ENCODE peak calls at places on chromosomes 11 and 22, in six cellular contexts. One of them, this sample, is unnamed.

GRCh38 chr11:121071456-121072236 is 29.4 kb upstream of the TECTA start:
- DNase-seq in non-pigmented ciliary epithelial cell: no peak
- DNase-seq in GM04504: no peak
- DNase-seq in fibroblast of pulmonary artery: no peak
- DNase-seq in activated CD4-positive, alpha-beta T cell treated with anti-CD3 and anti-CD28 coated beads, Interleukin-2, amount 50 U/mL, for 48 hours: no peak
- DNase-seq in T-helper 22 cell: no peak
- DNase-seq in this sample: no peak

GRCh38 chr11:33554219-33554618 is 146.4 kb downstream of the C11orf91 start:
- DNase-seq in GM04504: no peak
- DNase-seq in fibroblast of pulmonary artery: no peak
- DNase-seq in activated CD4-positive, alpha-beta T cell treated with anti-CD3 and anti-CD28 coated beads, Interleukin-2, amount 50 U/mL, for 48 hours: no peak
- DNase-seq in non-pigmented ciliary epithelial cell: no peak
- DNase-seq in T-helper 22 cell: no peak
- DNase-seq in this sample: no peak

GRCh38 chr11:126310992-126311310 is 7.1 kb downstream of the DCPS start:
- DNase-seq in GM04504: no peak
- DNase-seq in fibroblast of pulmonary artery: no peak
- DNase-seq in activated CD4-positive, alpha-beta T cell treated with anti-CD3 and anti-CD28 coated beads, Interleukin-2, amount 50 U/mL, for 48 hours: no peak
- DNase-seq in T-helper 22 cell: no peak
- DNase-seq in non-pigmented ciliary epithelial cell: no peak
- DNase-seq in this sample: no peak

GRCh38 chr22:26134654-26135330 is 34.5 kb upstream of the SEZ6L start:
- DNase-seq in fibroblast of pulmonary artery: no peak
- DNase-seq in T-helper 22 cell: no peak
- DNase-seq in activated CD4-positive, alpha-beta T cell treated with anti-CD3 and anti-CD28 coated beads, Interleukin-2, amount 50 U/mL, for 48 hours: peak; percentile 6
- DNase-seq in non-pigmented ciliary epithelial cell: no peak
- DNase-seq in GM04504: no peak
- DNase-seq in this sample: no peak

GRCh38 chr11:119030029-119030328 is 698 bp downstream of the SLC37A4 start:
- DNase-seq in fibroblast of pulmonary artery: no peak
- DNase-seq in non-pigmented ciliary epithelial cell: no peak
- DNase-seq in activated CD4-positive, alpha-beta T cell treated with anti-CD3 and anti-CD28 coated beads, Interleukin-2, amount 50 U/mL, for 48 hours: no peak
- DNase-seq in T-helper 22 cell: no peak
- DNase-seq in GM04504: no peak
- DNase-seq in this sample: no peak

GRCh38 chr22:48783821-48784266 is 1043.8 kb downstream of the BRD1 start:
- DNase-seq in GM04504: no peak
- DNase-seq in non-pigmented ciliary epithelial cell: no peak
- DNase-seq in activated CD4-positive, alpha-beta T cell treated with anti-CD3 and anti-CD28 coated beads, Interleukin-2, amount 50 U/mL, for 48 hours: no peak
- DNase-seq in fibroblast of pulmonary artery: no peak
- DNase-seq in T-helper 22 cell: no peak
- DNase-seq in this sample: no peak

GRCh38 chr22:21087119-21087518 is 41.4 kb downstream of the LRRC74B start:
- DNase-seq in T-helper 22 cell: no peak
- DNase-seq in fibroblast of pulmonary artery: no peak
- DNase-seq in GM04504: no peak
- DNase-seq in activated CD4-positive, alpha-beta T cell treated with anti-CD3 and anti-CD28 coated beads, Interleukin-2, amount 50 U/mL, for 48 hours: no peak
- DNase-seq in non-pigmented ciliary epithelial cell: no peak
- DNase-seq in this sample: no peak

GRCh38 chr11:8092587-8093424 is 11.8 kb downstream of the TUB start:
- DNase-seq in T-helper 22 cell: no peak
- DNase-seq in GM04504: no peak
- DNase-seq in activated CD4-positive, alpha-beta T cell treated with anti-CD3 and anti-CD28 coated beads, Interleukin-2, amount 50 U/mL, for 48 hours: peak; percentile 75
- DNase-seq in non-pigmented ciliary epithelial cell: peak; percentile 38
- DNase-seq in fibroblast of pulmonary artery: peak; percentile 72
- DNase-seq in this sample: no peak

GRCh38 chr11:84922836-84923235 is 704.3 kb downstream of the DLG2 start:
- DNase-seq in fibroblast of pulmonary artery: no peak
- DNase-seq in non-pigmented ciliary epithelial cell: no peak
- DNase-seq in GM04504: no peak
- DNase-seq in T-helper 22 cell: no peak
- DNase-seq in activated CD4-positive, alpha-beta T cell treated with anti-CD3 and anti-CD28 coated beads, Interleukin-2, amount 50 U/mL, for 48 hours: no peak
- DNase-seq in this sample: no peak

GRCh38 chr11:83044958-83045712 is 26.6 kb downstream of the RAB30 start:
- DNase-seq in GM04504: peak; percentile 54
- DNase-seq in T-helper 22 cell: peak; percentile 1
- DNase-seq in activated CD4-positive, alpha-beta T cell treated with anti-CD3 and anti-CD28 coated beads, Interleukin-2, amount 50 U/mL, for 48 hours: no peak
- DNase-seq in non-pigmented ciliary epithelial cell: peak; percentile 65
- DNase-seq in fibroblast of pulmonary artery: peak; percentile 69
- DNase-seq in this sample: no peak

GRCh38 chr22:35509960-35510359 is 30.7 kb upstream of the RASD2 start:
- DNase-seq in T-helper 22 cell: no peak
- DNase-seq in non-pigmented ciliary epithelial cell: no peak
- DNase-seq in fibroblast of pulmonary artery: no peak
- DNase-seq in activated CD4-positive, alpha-beta T cell treated with anti-CD3 and anti-CD28 coated beads, Interleukin-2, amount 50 U/mL, for 48 hours: no peak
- DNase-seq in GM04504: no peak
- DNase-seq in this sample: no peak

GRCh38 chr11:120563698-120564572 is 52.4 kb downstream of the GRIK4 start:
- DNase-seq in activated CD4-positive, alpha-beta T cell treated with anti-CD3 and anti-CD28 coated beads, Interleukin-2, amount 50 U/mL, for 48 hours: no peak
- DNase-seq in non-pigmented ciliary epithelial cell: no peak
- DNase-seq in fibroblast of pulmonary artery: no peak
- DNase-seq in GM04504: no peak
- DNase-seq in T-helper 22 cell: no peak
- DNase-seq in this sample: no peak

GRCh38 chr11:19294444-19294843 is 53.7 kb upstream of the E2F8 start:
- DNase-seq in fibroblast of pulmonary artery: no peak
- DNase-seq in GM04504: no peak
- DNase-seq in T-helper 22 cell: no peak
- DNase-seq in activated CD4-positive, alpha-beta T cell treated with anti-CD3 and anti-CD28 coated beads, Interleukin-2, amount 50 U/mL, for 48 hours: no peak
- DNase-seq in non-pigmented ciliary epithelial cell: no peak
- DNase-seq in this sample: no peak

GRCh38 chr11:6567371-6567745 is 36.1 kb downstream of the RRP8 start:
- DNase-seq in GM04504: no peak
- DNase-seq in activated CD4-positive, alpha-beta T cell treated with anti-CD3 and anti-CD28 coated beads, Interleukin-2, amount 50 U/mL, for 48 hours: no peak
- DNase-seq in fibroblast of pulmonary artery: no peak
- DNase-seq in non-pigmented ciliary epithelial cell: no peak
- DNase-seq in T-helper 22 cell: no peak
- DNase-seq in this sample: no peak

GRCh38 chr11:6443269-6444003 is 2.6 kb upstream of the HPX start:
- DNase-seq in non-pigmented ciliary epithelial cell: no peak
- DNase-seq in fibroblast of pulmonary artery: peak; percentile 69
- DNase-seq in T-helper 22 cell: peak; percentile 14
- DNase-seq in activated CD4-positive, alpha-beta T cell treated with anti-CD3 and anti-CD28 coated beads, Interleukin-2, amount 50 U/mL, for 48 hours: peak; percentile 68
- DNase-seq in GM04504: peak; percentile 15
- DNase-seq in this sample: peak; percentile 33

GRCh38 chr11:59938718-59939117 is 486 bp downstream of the OOSP1 start:
- DNase-seq in fibroblast of pulmonary artery: no peak
- DNase-seq in non-pigmented ciliary epithelial cell: no peak
- DNase-seq in activated CD4-positive, alpha-beta T cell treated with anti-CD3 and anti-CD28 coated beads, Interleukin-2, amount 50 U/mL, for 48 hours: no peak
- DNase-seq in T-helper 22 cell: no peak
- DNase-seq in GM04504: no peak
- DNase-seq in this sample: no peak

GRCh38 chr11:114822038-114822437 is 143.7 kb downstream of the NXPE2 start:
- DNase-seq in T-helper 22 cell: no peak
- DNase-seq in activated CD4-positive, alpha-beta T cell treated with anti-CD3 and anti-CD28 coated beads, Interleukin-2, amount 50 U/mL, for 48 hours: no peak
- DNase-seq in GM04504: no peak
- DNase-seq in fibroblast of pulmonary artery: no peak
- DNase-seq in non-pigmented ciliary epithelial cell: no peak
- DNase-seq in this sample: no peak